ENCODE peak calls at places on chromosome X, in ten cellular contexts. One of them, this sample, is unnamed.

GRCh38 chrX:122567911-122568310 is 616.2 kb upstream of the GRIA3 start:
- DNase-seq in tibial artery: no peak
- DNase-seq in OCI-LY7: no peak
- DNase-seq in hepatocyte: no peak
- DNase-seq in neural progenitor cell: no peak
- DNase-seq in AG10803: peak; percentile 35
- DNase-seq in WTC11: no peak
- DNase-seq in HL-60: no peak
- DNase-seq in lower lobe of right lung: no peak
- DNase-seq in heart right ventricle: no peak
- DNase-seq in this sample: no peak

GRCh38 chrX:45445745-45446412 is 245.2 kb upstream of the DIPK2B start:
- DNase-seq in tibial artery: no peak
- DNase-seq in OCI-LY7: no peak
- DNase-seq in hepatocyte: peak; percentile 18
- DNase-seq in neural progenitor cell: no peak
- DNase-seq in AG10803: peak; percentile 74
- DNase-seq in WTC11: no peak
- DNase-seq in HL-60: no peak
- DNase-seq in lower lobe of right lung: no peak
- DNase-seq in heart right ventricle: no peak
- DNase-seq in this sample: no peak

GRCh38 chrX:437636-438390 is 51.1 kb upstream of the PPP2R3B start:
- DNase-seq in tibial artery: no peak
- DNase-seq in OCI-LY7: no peak
- DNase-seq in hepatocyte: no peak
- DNase-seq in neural progenitor cell: no peak
- DNase-seq in AG10803: no peak
- DNase-seq in WTC11: no peak
- DNase-seq in HL-60: no peak
- DNase-seq in lower lobe of right lung: peak; percentile 41
- DNase-seq in heart right ventricle: no peak
- DNase-seq in this sample: no peak

GRCh38 chrX:96430756-96431455 is 253.7 kb upstream of the DIAPH2 start:
- DNase-seq in tibial artery: no peak
- DNase-seq in OCI-LY7: no peak
- DNase-seq in hepatocyte: no peak
- DNase-seq in neural progenitor cell: no peak
- DNase-seq in AG10803: no peak
- DNase-seq in WTC11: no peak
- DNase-seq in HL-60: no peak
- DNase-seq in lower lobe of right lung: no peak
- DNase-seq in heart right ventricle: no peak
- DNase-seq in this sample: no peak

GRCh38 chrX:9738146-9738545 is 27.5 kb downstream of the GPR143 start:
- DNase-seq in tibial artery: no peak
- DNase-seq in OCI-LY7: no peak
- DNase-seq in hepatocyte: no peak
- DNase-seq in neural progenitor cell: no peak
- DNase-seq in AG10803: no peak
- DNase-seq in WTC11: no peak
- DNase-seq in HL-60: no peak
- DNase-seq in lower lobe of right lung: no peak
- DNase-seq in heart right ventricle: no peak
- DNase-seq in this sample: no peak

GRCh38 chrX:138756234-138756633 is 44.7 kb upstream of the FGF13 start:
- DNase-seq in tibial artery: peak; percentile 23
- DNase-seq in OCI-LY7: no peak
- DNase-seq in hepatocyte: peak; percentile 51
- DNase-seq in neural progenitor cell: peak; percentile 73
- DNase-seq in AG10803: peak; percentile 80
- DNase-seq in WTC11: peak; percentile 58
- DNase-seq in HL-60: no peak
- DNase-seq in lower lobe of right lung: peak; percentile 37
- DNase-seq in heart right ventricle: peak; percentile 6
- DNase-seq in this sample: no peak

GRCh38 chrX:56554870-56555269 is 8.6 kb upstream of the UBQLN2 start:
- DNase-seq in tibial artery: no peak
- DNase-seq in OCI-LY7: no peak
- DNase-seq in hepatocyte: peak; percentile 9
- DNase-seq in neural progenitor cell: no peak
- DNase-seq in AG10803: no peak
- DNase-seq in WTC11: no peak
- DNase-seq in HL-60: no peak
- DNase-seq in lower lobe of right lung: no peak
- DNase-seq in heart right ventricle: no peak
- DNase-seq in this sample: no peak

GRCh38 chrX:25858273-25858880 is 279.8 kb upstream of the MAGEB18 start:
- DNase-seq in tibial artery: no peak
- DNase-seq in OCI-LY7: no peak
- DNase-seq in hepatocyte: no peak
- DNase-seq in neural progenitor cell: no peak
- DNase-seq in AG10803: peak; percentile 3
- DNase-seq in WTC11: no peak
- DNase-seq in HL-60: no peak
- DNase-seq in lower lobe of right lung: no peak
- DNase-seq in heart right ventricle: no peak
- DNase-seq in this sample: no peak

GRCh38 chrX:22389544-22390243 is 117.0 kb downstream of the CBLL2 start:
- DNase-seq in tibial artery: no peak
- DNase-seq in OCI-LY7: no peak
- DNase-seq in hepatocyte: no peak
- DNase-seq in neural progenitor cell: no peak
- DNase-seq in AG10803: peak; percentile 45
- DNase-seq in WTC11: no peak
- DNase-seq in HL-60: no peak
- DNase-seq in lower lobe of right lung: no peak
- DNase-seq in heart right ventricle: no peak
- DNase-seq in this sample: no peak

GRCh38 chrX:43741843-43742573 is 85.9 kb downstream of the MAOA start:
- DNase-seq in tibial artery: peak; percentile 23
- DNase-seq in OCI-LY7: no peak
- DNase-seq in hepatocyte: no peak
- DNase-seq in neural progenitor cell: no peak
- DNase-seq in AG10803: peak; percentile 10
- DNase-seq in WTC11: no peak
- DNase-seq in HL-60: peak; percentile 4
- DNase-seq in lower lobe of right lung: no peak
- DNase-seq in heart right ventricle: no peak
- DNase-seq in this sample: no peak

GRCh38 chrX:101037231-101037630 is 14.7 kb downstream of the TRMT2B start:
- DNase-seq in tibial artery: no peak
- DNase-seq in OCI-LY7: no peak
- DNase-seq in hepatocyte: no peak
- DNase-seq in neural progenitor cell: no peak
- DNase-seq in AG10803: no peak
- DNase-seq in WTC11: no peak
- DNase-seq in HL-60: no peak
- DNase-seq in lower lobe of right lung: no peak
- DNase-seq in heart right ventricle: no peak
- DNase-seq in this sample: no peak

GRCh38 chrX:10507876-10508275 is 112.5 kb downstream of the MID1 start:
- DNase-seq in tibial artery: no peak
- DNase-seq in OCI-LY7: no peak
- DNase-seq in hepatocyte: no peak
- DNase-seq in neural progenitor cell: no peak
- DNase-seq in AG10803: no peak
- DNase-seq in WTC11: no peak
- DNase-seq in HL-60: no peak
- DNase-seq in lower lobe of right lung: no peak
- DNase-seq in heart right ventricle: no peak
- DNase-seq in this sample: no peak

GRCh38 chrX:105645667-105646354 is 176.5 kb upstream of the NRK start:
- DNase-seq in tibial artery: no peak
- DNase-seq in OCI-LY7: no peak
- DNase-seq in hepatocyte: no peak
- DNase-seq in neural progenitor cell: no peak
- DNase-seq in AG10803: no peak
- DNase-seq in WTC11: no peak
- DNase-seq in HL-60: no peak
- DNase-seq in lower lobe of right lung: no peak
- DNase-seq in heart right ventricle: no peak
- DNase-seq in this sample: no peak

GRCh38 chrX:150649096-150649870 is 43.9 kb upstream of the MTMR1 start:
- DNase-seq in tibial artery: peak; percentile 41
- DNase-seq in OCI-LY7: no peak
- DNase-seq in hepatocyte: no peak
- DNase-seq in neural progenitor cell: no peak
- DNase-seq in AG10803: peak; percentile 69
- DNase-seq in WTC11: no peak
- DNase-seq in HL-60: no peak
- DNase-seq in lower lobe of right lung: peak; percentile 37
- DNase-seq in heart right ventricle: no peak
- DNase-seq in this sample: no peak

GRCh38 chrX:131762802-131763234 is 218.9 kb downstream of the OR13H1 start:
- DNase-seq in tibial artery: no peak
- DNase-seq in OCI-LY7: no peak
- DNase-seq in hepatocyte: no peak
- DNase-seq in neural progenitor cell: no peak
- DNase-seq in AG10803: peak; percentile 5
- DNase-seq in WTC11: no peak
- DNase-seq in HL-60: peak; percentile 68
- DNase-seq in lower lobe of right lung: no peak
- DNase-seq in heart right ventricle: no peak
- DNase-seq in this sample: no peak
- TF ChIP-seq CTCF in tibial artery: no peak
- TF ChIP-seq CTCF in OCI-LY7: no peak
- TF ChIP-seq CTCF in hepatocyte: no peak
- TF ChIP-seq CTCF in neural progenitor cell: no peak
- TF ChIP-seq CTCF in AG10803: no peak
- TF ChIP-seq CTCF in WTC11: no peak
- TF ChIP-seq CTCF in HL-60: no peak
- TF ChIP-seq CTCF in lower lobe of right lung: no peak
- TF ChIP-seq CTCF in heart right ventricle: no peak
- TF ChIP-seq CTCF in this sample: no peak

DNA sequence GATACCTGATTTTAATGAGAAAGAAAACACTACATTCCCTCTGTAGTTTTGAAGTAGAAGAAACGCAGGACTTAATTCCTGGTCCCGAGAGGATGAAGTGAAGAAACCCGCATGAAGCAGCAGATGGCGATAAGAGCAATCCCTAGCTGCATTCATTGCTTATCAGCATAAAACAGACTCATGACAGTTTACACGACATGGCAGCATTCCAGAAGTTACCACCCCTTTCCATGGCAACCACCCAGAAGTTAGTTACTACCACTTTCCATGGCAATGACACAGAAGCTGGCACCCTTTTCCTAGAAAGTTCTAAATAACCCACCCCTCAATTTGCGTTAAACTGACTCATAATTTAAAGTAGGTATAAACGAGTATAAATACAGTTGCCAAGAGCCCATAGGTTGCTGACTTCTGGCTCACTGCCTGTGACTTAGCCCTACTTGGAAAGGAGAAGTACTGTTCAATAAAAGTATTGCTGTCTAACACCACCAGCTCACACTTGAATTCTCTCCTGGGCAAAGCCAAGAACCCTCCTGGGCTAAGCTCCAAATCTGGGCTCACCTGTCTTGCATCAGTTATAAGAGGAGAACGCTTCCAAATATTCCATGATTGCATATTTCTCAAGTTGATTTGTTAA is 5.5 kb upstream of the XAGE2 start:
- DNase-seq in tibial artery: no peak
- DNase-seq in OCI-LY7: no peak
- DNase-seq in hepatocyte: peak; percentile 31
- DNase-seq in neural progenitor cell: peak; percentile 5
- DNase-seq in AG10803: no peak
- DNase-seq in WTC11: no peak
- DNase-seq in HL-60: no peak
- DNase-seq in lower lobe of right lung: no peak
- DNase-seq in heart right ventricle: no peak
- DNase-seq in this sample: no peak
- TF ChIP-seq CTCF in tibial artery: no peak
- TF ChIP-seq CTCF in OCI-LY7: no peak
- TF ChIP-seq CTCF in hepatocyte: peak; percentile 26
- TF ChIP-seq CTCF in neural progenitor cell: peak; percentile 29
- TF ChIP-seq CTCF in AG10803: peak; percentile 22
- TF ChIP-seq CTCF in WTC11: no peak
- TF ChIP-seq CTCF in HL-60: no peak
- TF ChIP-seq CTCF in lower lobe of right lung: no peak
- TF ChIP-seq CTCF in heart right ventricle: no peak
- TF ChIP-seq CTCF in this sample: no peak

DNA sequence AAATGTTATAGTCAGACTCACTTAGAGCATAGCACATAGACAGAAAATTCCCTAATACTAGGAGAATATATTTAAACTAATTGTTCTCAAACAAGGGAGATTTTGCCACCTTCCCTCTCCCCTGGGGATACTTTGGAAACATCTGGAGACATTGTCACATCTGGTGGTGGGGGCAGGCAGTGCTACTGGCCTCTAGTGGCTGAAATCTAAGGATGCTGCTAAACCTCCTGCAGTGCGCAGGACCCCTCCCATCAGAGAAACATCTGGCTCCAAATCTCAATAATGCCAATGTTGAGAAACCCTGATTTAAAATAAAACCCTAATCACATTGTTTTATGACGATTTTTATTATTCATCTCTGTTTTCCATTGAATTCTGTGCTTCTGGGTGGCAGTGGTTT is 244.9 kb downstream of the FRMPD4 start:
- DNase-seq in tibial artery: no peak
- DNase-seq in OCI-LY7: no peak
- DNase-seq in hepatocyte: no peak
- DNase-seq in neural progenitor cell: peak; percentile 18
- DNase-seq in AG10803: no peak
- DNase-seq in WTC11: peak; percentile 15
- DNase-seq in HL-60: no peak
- DNase-seq in lower lobe of right lung: no peak
- DNase-seq in heart right ventricle: no peak
- DNase-seq in this sample: no peak
- TF ChIP-seq CTCF in tibial artery: no peak
- TF ChIP-seq CTCF in OCI-LY7: peak; percentile 53
- TF ChIP-seq CTCF in hepatocyte: no peak
- TF ChIP-seq CTCF in neural progenitor cell: peak; percentile 50
- TF ChIP-seq CTCF in AG10803: peak; percentile 20
- TF ChIP-seq CTCF in WTC11: no peak
- TF ChIP-seq CTCF in HL-60: no peak
- TF ChIP-seq CTCF in lower lobe of right lung: no peak
- TF ChIP-seq CTCF in heart right ventricle: no peak
- TF ChIP-seq CTCF in this sample: no peak

GRCh38 chrX:46547857-46548256 is 2.6 kb upstream of the ZNF674 start:
- DNase-seq in tibial artery: no peak
- DNase-seq in OCI-LY7: no peak
- DNase-seq in hepatocyte: no peak
- DNase-seq in neural progenitor cell: no peak
- DNase-seq in AG10803: peak; percentile 81
- DNase-seq in WTC11: no peak
- DNase-seq in HL-60: no peak
- DNase-seq in lower lobe of right lung: no peak
- DNase-seq in heart right ventricle: no peak
- DNase-seq in this sample: no peak

GRCh38 chrX:46549914-46550313 is 4.7 kb upstream of the ZNF674 start:
- DNase-seq in tibial artery: no peak
- DNase-seq in OCI-LY7: no peak
- DNase-seq in hepatocyte: no peak
- DNase-seq in neural progenitor cell: no peak
- DNase-seq in AG10803: no peak
- DNase-seq in WTC11: no peak
- DNase-seq in HL-60: no peak
- DNase-seq in lower lobe of right lung: no peak
- DNase-seq in heart right ventricle: no peak
- DNase-seq in this sample: no peak

GRCh38 chrX:46543441-46543840 is 1.8 kb downstream of the ZNF674 start:
- DNase-seq in tibial artery: no peak
- DNase-seq in OCI-LY7: no peak
- DNase-seq in hepatocyte: no peak
- DNase-seq in neural progenitor cell: no peak
- DNase-seq in AG10803: no peak
- DNase-seq in WTC11: no peak
- DNase-seq in HL-60: no peak
- DNase-seq in lower lobe of right lung: no peak
- DNase-seq in heart right ventricle: no peak
- DNase-seq in this sample: no peak

GRCh38 chrX:46545111-46546005 is at the start of gene ZNF674:
- DNase-seq in tibial artery: peak; percentile 88
- DNase-seq in OCI-LY7: peak; percentile 94
- DNase-seq in hepatocyte: peak; percentile 94
- DNase-seq in neural progenitor cell: peak; percentile 95
- DNase-seq in AG10803: peak; percentile 88
- DNase-seq in WTC11: peak; percentile 91
- DNase-seq in HL-60: peak; percentile 91
- DNase-seq in lower lobe of right lung: peak; percentile 94
- DNase-seq in heart right ventricle: peak; percentile 93
- DNase-seq in this sample: peak; percentile 96
- TF ChIP-seq CTCF in tibial artery: peak; percentile 28
- TF ChIP-seq CTCF in OCI-LY7: peak; percentile 55
- TF ChIP-seq CTCF in hepatocyte: peak; percentile 35
- TF ChIP-seq CTCF in neural progenitor cell: peak; percentile 48
- TF ChIP-seq CTCF in AG10803: peak; percentile 41
- TF ChIP-seq CTCF in WTC11: no peak
- TF ChIP-seq CTCF in HL-60: no peak
- TF ChIP-seq CTCF in lower lobe of right lung: peak; percentile 40
- TF ChIP-seq CTCF in heart right ventricle: no peak
- TF ChIP-seq CTCF in this sample: no peak